ENCODE peak calls at places on chromosomes 16 and 17, in ten cellular contexts. S, U, K, Q, G, E, V, D, A and P are unnamed samples.

GRCh38 chr17:5592382-5592781 is 8.1 kb upstream of the NLRP1 start:
- DNase-seq in A (peak), K (no peak), E (peak), G (no peak), S (peak), U (no peak), Q (no peak), D (no peak), V (no peak), P (no peak)

GRCh38 chr17:38428643-38429371 is 543 bp downstream of the ARHGAP23 start:
- DNase-seq in V (no peak), D (no peak), S (peak), K (no peak), U (peak), A (peak), G (peak), E (peak), Q (no peak), P (peak)

GRCh38 chr17:42578282-42578869 is 847 bp upstream of the PSMC3IP start:
- DNase-seq in D (no peak), Q (peak), S (peak), E (peak), A (peak), U (peak), G (peak), K (peak), V (peak), P (peak)

GRCh38 chr16:59392911-59393310 is 658.8 kb upstream of the GOT2 start:
- DNase-seq in D (no peak), Q (no peak), G (no peak), V (no peak), A (no peak), U (no peak), K (no peak), S (no peak), E (no peak), P (no peak)

GRCh38 chr16:11907160-11907970 is 8.4 kb downstream of the GSPT1 start:
- DNase-seq in U (no peak), G (no peak), D (no peak), Q (no peak), A (no peak), E (no peak), V (no peak), K (no peak), S (no peak), P (no peak)

GRCh38 chr16:48413291-48413690 is 28.1 kb upstream of the SIAH1 start:
- DNase-seq in D (no peak), Q (no peak), E (no peak), A (no peak), G (no peak), V (no peak), K (no peak), U (no peak), S (no peak), P (no peak)

GRCh38 chr17:78532922-78533640 is 44.1 kb downstream of the DNAH17 start:
- DNase-seq in U (peak), G (no peak), V (no peak), A (no peak), S (no peak), E (no peak), K (no peak), Q (no peak), D (no peak), P (peak)

GRCh38 chr17:66468241-66469087 is 166.1 kb downstream of the PRKCA start:
- DNase-seq in U (peak), S (no peak), G (peak), A (peak), E (peak), K (peak), Q (no peak), V (peak), D (no peak), P (no peak)

GRCh38 chr16:27474921-27475320 is 72.9 kb downstream of the IL21R start:
- DNase-seq in K (no peak), D (no peak), Q (no peak), S (no peak), A (no peak), U (no peak), E (no peak), V (no peak), G (no peak), P (no peak)

GRCh38 chr17:9522074-9522473 is 53.5 kb downstream of the STX8 start:
- DNase-seq in U (peak), V (no peak), E (peak), D (no peak), G (peak), Q (no peak), K (no peak), A (peak), S (peak), P (peak)